ENCODE peak calls at places on chromosomes 16 and 17, in four cellular contexts. Q is SK-N-MC, N is prostate gland, V is endothelial cell of umbilical vein. R is an unnamed sample. For H3K9me3, the result is how much of the 10 kb centered on the place peaks cover.

GRCh38 chr17:1796800-1797199 is 32.9 kb downstream of the SMYD4 start:
- DNase-seq in V (no peak), N (no peak), Q (no peak), R (peak)

GRCh38 chr17:41392278-41392677 is 5.1 kb downstream of the KRT31 start:
- DNase-seq in V (no peak), N (no peak), Q (no peak), R (no peak)

GRCh38 chr17:71383111-71383510 is 737.7 kb upstream of the SOX9 start:
- DNase-seq in Q (no peak), N (no peak), V (no peak), R (no peak)

GRCh38 chr17:57006040-57006439 is 28.1 kb downstream of the SCPEP1 start:
- DNase-seq in Q (no peak), N (no peak), V (no peak), R (no peak)

GRCh38 chr17:47204722-47205418 is 4.3 kb upstream of the MYL4 start:
- DNase-seq in N (no peak), V (no peak), Q (no peak), R (no peak)

GRCh38 chr16:47392114-47392513 is 68.7 kb downstream of the ITFG1 start:
- DNase-seq in Q (no peak), V (no peak), N (no peak), R (no peak)

GRCh38 chr17:56675876-56676660 is 82.6 kb downstream of the NOG start:
- DNase-seq in Q (no peak), N (no peak), V (no peak), R (no peak)

GRCh38 chr16:25546781-25547180 is 145.0 kb upstream of the HS3ST4 start:
- DNase-seq in N (no peak), Q (no peak), V (no peak), R (no peak)

GRCh38 chr16:87337247-87337646 is 20.1 kb upstream of the C16orf95 start:
- DNase-seq in V (no peak), N (no peak), Q (no peak), R (no peak)

GRCh38 chr16:54284319-54284930 is 2.2 kb downstream of the IRX3 start:
- DNase-seq in Q (no peak), N (peak), V (no peak), R (no peak)

GRCh38 chr16:6602401-6602800 is 730.2 kb upstream of the RBFOX1 start:
- DNase-seq in Q (no peak), N (no peak), V (no peak), R (no peak)

GRCh38 chr17:34499576-34499975 is 79.8 kb upstream of the TMEM132E start:
- DNase-seq in N (no peak), V (peak), Q (no peak), R (no peak)

GRCh38 chr17:70552230-70552981 is 383.1 kb downstream of the KCNJ2 start:
- DNase-seq in Q (peak), N (peak), V (peak), R (no peak)

GRCh38 chr17:75914643-75915265 is 10.1 kb upstream of the MRPL38 start:
- DNase-seq in V (no peak), N (no peak), Q (no peak), R (no peak)

GRCh38 chr17:48624544-48625501 is 1.3 kb downstream of the HOXB9 start:
- DNase-seq in N (no peak), Q (no peak), V (no peak), R (no peak)

GRCh38 chr17:9363440-9364350 is 211.9 kb downstream of the STX8 start:
- DNase-seq in Q (no peak), N (no peak), V (no peak), R (no peak)

GRCh38 chr17:77735341-77736206 is 222.9 kb upstream of the TNRC6C start:
- DNase-seq in Q (no peak), V (no peak), N (no peak), R (peak)

GRCh38 chr17:42519546-42520444 is 16.2 kb upstream of the NAGLU start:
- DNase-seq in V (peak), Q (no peak), N (peak), R (peak)

GRCh38 chr17:71085238-71086033 is 916.1 kb downstream of the KCNJ2 start:
- DNase-seq in Q (no peak), V (no peak), N (no peak), R (no peak)

GRCh38 chr16:57781349-57781740 is 20.9 kb downstream of the KIFC3 start:
- DNase-seq in Q (no peak), N (no peak), V (no peak), R (no peak)

GRCh38 chr17:1645207-1646171 is at the start of gene SCARF1:
- DNase-seq in Q (no peak), N (no peak), V (peak), R (peak)

GRCh38 chr16:87086156-87086555 is 231.0 kb downstream of the C16orf95 start:
- DNase-seq in V (no peak), Q (no peak), N (no peak), R (no peak)

GRCh38 chr17:36980281-36980761 is 31.6 kb downstream of the AATF start:
- DNase-seq in N (no peak), Q (no peak), V (peak), R (no peak)

GRCh38 chr16:9885457-9885856 is 296.8 kb downstream of the GRIN2A start:
- DNase-seq in N (no peak), V (no peak), Q (no peak), R (no peak)

GRCh38 chr16:70747703-70748631 is 53.0 kb downstream of the VAC14 start:
- DNase-seq in N (no peak), Q (no peak), V (no peak), R (no peak)

GRCh38 chr16:83530293-83530692 is 277.5 kb upstream of the HSBP1 start:
- DNase-seq in V (no peak), N (no peak), Q (no peak), R (no peak)

GRCh38 chr17:6381052-6381451 is 53.9 kb downstream of the AIPL1 start:
- DNase-seq in N (no peak), Q (no peak), V (no peak), R (no peak)

GRCh38 chr17:42530952-42531454 is 5.0 kb upstream of the NAGLU start:
- DNase-seq in Q (no peak), N (no peak), V (no peak), R (no peak)

GRCh38 chr16:81881228-81881627 is 102.1 kb downstream of the PLCG2 start:
- DNase-seq in Q (no peak), N (no peak), V (no peak), R (no peak)

GRCh38 chr17:36939944-36940312 is 2.7 kb downstream of the LHX1 start:
- DNase-seq in Q (no peak), N (no peak), V (no peak), R (no peak)

GRCh38 chr17:60720763-60721531 is 43.3 kb downstream of the BCAS3 start:
- DNase-seq in Q (peak), V (peak), N (peak), R (no peak)

GRCh38 chr16:23670137-23670776 is 8.4 kb upstream of the PLK1 start:
- DNase-seq in Q (no peak), V (peak), N (no peak), R (no peak)

GRCh38 chr17:45702666-45703266 is 81.4 kb upstream of the CRHR1 start:
- DNase-seq in V (peak), N (no peak), Q (no peak), R (no peak)

GRCh38 chr16:520847-521246 is 6.7 kb upstream of the CAPN15 start:
- DNase-seq in N (no peak), V (no peak), Q (no peak), R (no peak)

GRCh38 chr17:65547253-65547670 is 14.2 kb downstream of the AXIN2 start:
- DNase-seq in N (peak), V (no peak), Q (no peak), R (peak)

GRCh38 chr17:72955391-72956140 is 136.9 kb downstream of the SLC39A11 start:
- DNase-seq in V (no peak), N (no peak), Q (no peak), R (no peak)

GRCh38 chr17:42078396-42079042 is 19.8 kb downstream of the ZNF385C start:
- DNase-seq in N (no peak), V (peak), Q (no peak), R (no peak)

GRCh38 chr17:46025060-46025459 is 26.0 kb downstream of the STH start:
- DNase-seq in V (no peak), N (no peak), Q (no peak), R (no peak)

GRCh38 chr16:62041401-62041800 is 5.2 kb upstream of the CDH8 start:
- DNase-seq in V (no peak), N (no peak), Q (no peak), R (no peak)

GRCh38 chr17:14038206-14038605 is 31.1 kb upstream of the COX10 start:
- DNase-seq in Q (no peak), V (no peak), N (no peak), R (no peak)

DNA sequence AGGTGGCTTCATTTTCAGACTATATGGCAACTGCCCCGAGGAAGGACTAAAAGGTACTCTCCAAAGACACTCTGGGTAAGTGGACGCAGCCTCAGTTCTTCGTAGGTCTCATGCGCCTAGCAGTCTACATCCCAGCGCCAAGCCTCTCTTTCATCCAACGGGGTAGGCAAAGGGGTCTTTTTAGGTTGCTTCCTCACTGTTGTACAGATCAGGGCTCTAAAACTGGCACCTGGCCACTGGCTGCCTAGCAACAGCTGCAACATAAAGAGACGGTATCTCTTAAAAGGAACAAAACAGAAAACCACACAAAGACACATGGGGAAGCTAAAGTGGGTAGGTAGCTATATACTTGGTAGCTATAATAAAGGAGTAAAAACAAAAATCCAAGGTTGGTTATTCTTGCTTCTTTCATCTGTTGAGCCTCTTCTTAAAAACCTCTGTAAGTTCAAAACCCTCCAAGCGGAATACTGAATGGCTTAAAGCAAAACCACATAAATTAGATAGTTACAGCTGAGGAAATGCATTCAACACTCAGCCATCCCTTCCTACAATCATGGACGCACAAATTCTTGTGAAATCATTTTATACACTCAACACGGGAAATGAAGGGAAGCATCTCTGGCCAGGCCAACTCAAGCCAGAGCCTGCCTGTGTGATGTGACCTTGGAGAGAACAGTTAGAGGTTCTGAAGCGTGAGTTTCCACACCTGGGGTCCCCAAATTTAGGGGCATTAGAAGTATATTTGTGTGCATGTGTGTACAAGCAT is 22.7 kb downstream of the CYTH1 start:
- DNase-seq in N (peak), Q (no peak), V (peak), R (no peak)
- H3K4me3 ChIP-seq in N (no peak), Q (peak), V (no peak), R (no peak)

GRCh38 chr17:28839221-28839620 is 3.4 kb downstream of the FAM222B start:
- DNase-seq in V (peak), N (no peak), Q (no peak), R (no peak)

GRCh38 chr17:28846231-28846630 is 3.6 kb upstream of the FAM222B start:
- DNase-seq in V (no peak), N (no peak), Q (no peak), R (no peak)

GRCh38 chr17:28842282-28843012 is at the start of gene FAM222B:
- DNase-seq in N (peak), Q (no peak), V (peak), R (peak)

GRCh38 chr17:28843810-28844137 is 1.2 kb upstream of the FAM222B start:
- DNase-seq in V (no peak), N (no peak), Q (no peak), R (peak)

DNA sequence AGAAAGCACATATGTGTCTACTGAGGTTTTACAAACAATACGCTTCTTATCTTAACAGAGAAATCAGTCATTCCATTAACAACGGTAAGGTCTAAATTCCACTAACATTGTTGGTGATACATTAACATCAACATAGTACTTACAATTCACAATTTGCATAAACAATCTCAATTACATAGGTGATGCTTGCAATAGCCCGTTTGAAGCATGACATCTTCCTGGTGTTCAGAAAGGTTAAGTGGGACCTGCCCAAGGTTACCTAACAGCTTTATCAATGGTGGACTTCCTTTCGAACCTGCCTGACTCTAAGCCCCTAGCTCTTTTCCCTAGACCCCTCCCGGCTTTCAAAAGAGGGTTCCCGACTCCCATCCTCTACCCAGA is 699 bp downstream of the FAM222B start:
- DNase-seq in Q (no peak), N (no peak), V (peak), R (no peak)
- TF ChIP-seq POLR2AphosphoS5 in Q (no peak), N (no peak), V (no peak), R (no peak)

DNA sequence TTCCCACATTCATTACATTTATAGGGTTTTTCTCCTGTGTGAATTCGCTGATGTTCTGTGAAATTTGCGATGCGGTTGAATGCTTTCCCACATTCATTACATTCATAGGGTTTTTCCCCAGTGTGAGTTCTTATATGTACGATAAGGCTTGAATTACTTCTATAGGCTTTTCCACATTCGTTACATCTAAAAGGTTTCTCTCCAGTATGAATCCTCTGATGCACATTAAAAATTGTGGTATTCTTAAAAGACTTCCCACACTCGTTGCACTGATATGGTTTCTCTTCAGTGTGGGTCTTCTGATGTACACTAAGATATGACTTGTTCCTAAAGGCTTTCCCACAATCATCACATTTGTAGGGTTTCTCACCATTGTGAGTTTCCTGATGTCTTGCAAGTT is 30.4 kb downstream of the ZNF624 start:
- DNase-seq in Q (no peak), N (no peak), V (no peak), R (no peak)
- H3K9me3 ChIP-seq in Q (under half), N (under half), V (under half), R (under half)

GRCh38 chr16:35194681-35195080 is 1735.3 kb downstream of the TP53TG3F start:
- DNase-seq in Q (no peak), V (no peak), N (no peak), R (no peak)

GRCh38 chr16:35197656-35198055 is 1738.2 kb downstream of the TP53TG3F start:
- DNase-seq in Q (no peak), N (no peak), V (no peak), R (no peak)

GRCh38 chr16:35195173-35195863 is 1735.9 kb downstream of the TP53TG3F start:
- DNase-seq in N (no peak), Q (no peak), V (no peak), R (no peak)

GRCh38 chr16:35196313-35196712 is 1736.9 kb downstream of the TP53TG3F start:
- DNase-seq in N (no peak), V (no peak), Q (no peak), R (no peak)

DNA sequence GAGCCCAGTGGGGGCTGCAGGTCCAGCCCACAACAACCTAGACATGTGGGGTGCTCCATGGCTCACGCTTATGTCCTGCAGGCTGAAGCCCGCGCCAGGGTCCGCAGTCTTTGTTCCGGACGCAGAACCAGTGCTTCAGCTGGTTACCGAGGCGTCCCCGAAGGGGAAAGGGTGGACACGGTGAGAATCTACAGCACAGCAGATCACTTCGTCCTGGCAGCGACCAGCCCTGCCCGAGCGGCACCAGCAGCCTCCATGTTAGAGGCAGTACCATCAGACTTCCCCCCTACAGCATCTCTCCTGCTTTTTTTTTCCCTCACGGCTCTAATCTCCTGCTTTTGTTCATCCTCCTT is 1736.4 kb downstream of the TP53TG3F start:
- DNase-seq in Q (no peak), N (no peak), V (no peak), R (no peak)
- H3K4me3 ChIP-seq in Q (no peak), N (no peak), V (no peak), R (no peak)

GRCh38 chr17:80836971-80837481 is 154.6 kb upstream of the CHMP6 start:
- DNase-seq in N (no peak), Q (no peak), V (no peak), R (no peak)

GRCh38 chr17:80837711-80838110 is 153.9 kb upstream of the CHMP6 start:
- DNase-seq in N (no peak), V (no peak), Q (no peak), R (no peak)

GRCh38 chr17:80834896-80835281 is 156.8 kb upstream of the CHMP6 start:
- DNase-seq in V (no peak), N (no peak), Q (no peak), R (no peak)

GRCh38 chr17:80836658-80836965 is 155.0 kb upstream of the CHMP6 start:
- DNase-seq in Q (no peak), V (no peak), N (no peak), R (no peak)

DNA sequence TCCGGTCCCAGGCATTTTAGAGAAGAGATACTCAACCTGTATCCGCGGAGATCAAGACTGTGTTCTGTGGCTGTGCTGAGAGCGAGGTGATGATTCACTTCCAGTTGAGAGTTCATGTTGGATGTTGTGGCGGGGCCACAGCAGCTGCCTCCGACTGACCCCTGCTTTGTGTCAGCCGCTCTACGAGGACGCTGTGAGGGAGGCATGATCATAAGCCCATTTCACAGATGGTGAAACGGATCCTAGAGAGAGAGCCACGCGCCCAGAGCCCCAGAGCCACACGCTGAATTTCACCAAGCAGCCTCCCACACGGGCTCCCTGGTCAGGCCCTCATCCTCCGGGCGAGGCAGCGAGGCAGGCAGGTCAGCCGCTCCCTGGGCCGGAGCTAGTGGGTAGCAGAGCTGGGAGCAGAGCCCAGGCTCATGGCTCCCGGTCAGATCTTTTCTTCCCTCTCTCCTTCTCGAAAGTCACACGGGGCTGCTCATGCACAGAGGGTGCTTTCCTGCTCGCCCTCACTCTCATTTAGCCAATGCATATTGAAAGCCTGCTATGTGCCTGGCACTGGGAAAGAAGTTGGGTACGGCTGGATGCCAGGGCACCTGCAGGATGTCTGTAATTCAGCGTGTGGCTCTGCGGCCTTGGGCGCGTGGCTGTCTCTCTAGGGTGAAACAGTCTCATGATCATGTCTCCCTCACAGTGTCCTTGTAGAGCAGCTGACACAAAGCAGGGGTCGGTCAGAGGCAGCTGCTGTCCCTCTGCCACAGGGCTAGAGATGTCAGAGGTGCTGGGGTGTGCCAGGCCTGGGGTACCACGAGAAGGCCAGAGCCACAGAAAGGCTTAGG is 155.6 kb upstream of the CHMP6 start:
- DNase-seq in Q (no peak), V (no peak), N (no peak), R (no peak)
- TF ChIP-seq POLR2AphosphoS5 in Q (no peak), V (no peak), N (no peak), R (no peak)

DNA sequence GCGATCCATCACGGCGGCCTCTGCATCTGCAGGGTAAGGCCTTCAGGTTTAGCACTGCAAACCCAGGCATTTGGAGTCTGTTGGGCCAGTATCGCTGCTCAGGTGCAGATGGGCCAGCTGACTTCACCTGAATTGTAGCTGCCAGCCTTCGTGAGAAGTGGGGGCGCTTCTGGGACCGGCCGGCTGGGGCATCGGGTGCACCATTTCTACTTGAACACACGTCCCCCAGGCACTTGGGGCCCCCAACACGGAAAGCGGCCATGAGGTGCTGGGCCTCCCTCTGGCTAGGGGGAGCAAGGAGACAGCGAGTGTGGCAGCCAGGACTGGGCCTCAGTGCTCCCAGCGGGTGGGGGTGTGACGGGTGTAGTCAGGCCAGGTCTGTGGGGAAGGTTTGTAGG is 767.6 kb downstream of the KCNJ18 start:
- DNase-seq in V (no peak), Q (no peak), N (no peak), R (no peak)
- H3K9me3 ChIP-seq in V (under half), Q (under half), N (under half), R (under half)